ENCODE peak calls at places on chromosomes 3 and 15, in ten cellular contexts. A is GM12892, Z is IMR-90, N is body of pancreas, J is heart left ventricle, U is transverse colon, C is H54, G is A549, M is HCT116, X is adrenal gland. W is an unnamed sample.

GRCh38 chr3:60188803-60189202 is 1062.4 kb downstream of the FHIT start:
- DNase-seq in U (no peak), X (no peak), C (no peak), M (no peak), N (no peak), A (no peak), Z (no peak), J (no peak), G (no peak), W (no peak)

GRCh38 chr3:4716731-4717362 is 223.7 kb downstream of the ITPR1 start:
- DNase-seq in M (no peak), X (no peak), U (no peak), G (no peak), C (no peak), Z (peak), A (no peak), J (no peak), N (no peak), W (no peak)

GRCh38 chr3:149195221-149195620 is 26.4 kb downstream of the CP start:
- DNase-seq in J (no peak), X (no peak), M (no peak), Z (no peak), A (no peak), C (no peak), G (no peak), N (no peak), U (no peak), W (no peak)

GRCh38 chr3:175605851-175606250 is 746.7 kb downstream of the NAALADL2 start:
- DNase-seq in U (no peak), N (no peak), A (no peak), J (no peak), G (no peak), X (no peak), Z (no peak), C (no peak), M (no peak), W (no peak)

GRCh38 chr3:100330651-100331050 is 3.9 kb upstream of the NIT2 start:
- DNase-seq in X (no peak), C (no peak), Z (no peak), M (no peak), J (no peak), A (no peak), U (no peak), G (no peak), N (no peak), W (no peak)

GRCh38 chr15:83292317-83292716 is 7.9 kb upstream of the BNC1 start:
- DNase-seq in J (no peak), G (no peak), M (no peak), A (no peak), X (no peak), N (no peak), C (no peak), Z (peak), U (no peak), W (no peak)

GRCh38 chr3:137642831-137643230 is 121.3 kb upstream of the SOX14 start:
- DNase-seq in J (no peak), G (no peak), U (no peak), N (no peak), C (no peak), M (no peak), X (peak), A (no peak), Z (no peak), W (no peak)

GRCh38 chr15:83284563-83285283 is at the start of gene BNC1:
- DNase-seq in C (no peak), J (no peak), G (no peak), U (no peak), N (no peak), X (no peak), M (no peak), Z (no peak), A (no peak), W (peak)

GRCh38 chr15:75723847-75724660 is 11.4 kb upstream of the CSPG4 start:
- DNase-seq in J (peak), U (peak), M (no peak), A (peak), C (peak), G (peak), X (peak), N (peak), Z (peak), W (peak)

GRCh38 chr3:102531686-102532085 is 96.9 kb downstream of the ZPLD1 start:
- DNase-seq in N (no peak), J (no peak), A (no peak), X (no peak), M (no peak), U (no peak), G (no peak), C (no peak), Z (no peak), W (no peak)

GRCh38 chr3:23495507-23495906 is 292.4 kb downstream of the UBE2E2 start:
- DNase-seq in X (no peak), N (no peak), U (no peak), A (no peak), J (no peak), G (no peak), M (no peak), Z (peak), C (no peak), W (peak)

DNA sequence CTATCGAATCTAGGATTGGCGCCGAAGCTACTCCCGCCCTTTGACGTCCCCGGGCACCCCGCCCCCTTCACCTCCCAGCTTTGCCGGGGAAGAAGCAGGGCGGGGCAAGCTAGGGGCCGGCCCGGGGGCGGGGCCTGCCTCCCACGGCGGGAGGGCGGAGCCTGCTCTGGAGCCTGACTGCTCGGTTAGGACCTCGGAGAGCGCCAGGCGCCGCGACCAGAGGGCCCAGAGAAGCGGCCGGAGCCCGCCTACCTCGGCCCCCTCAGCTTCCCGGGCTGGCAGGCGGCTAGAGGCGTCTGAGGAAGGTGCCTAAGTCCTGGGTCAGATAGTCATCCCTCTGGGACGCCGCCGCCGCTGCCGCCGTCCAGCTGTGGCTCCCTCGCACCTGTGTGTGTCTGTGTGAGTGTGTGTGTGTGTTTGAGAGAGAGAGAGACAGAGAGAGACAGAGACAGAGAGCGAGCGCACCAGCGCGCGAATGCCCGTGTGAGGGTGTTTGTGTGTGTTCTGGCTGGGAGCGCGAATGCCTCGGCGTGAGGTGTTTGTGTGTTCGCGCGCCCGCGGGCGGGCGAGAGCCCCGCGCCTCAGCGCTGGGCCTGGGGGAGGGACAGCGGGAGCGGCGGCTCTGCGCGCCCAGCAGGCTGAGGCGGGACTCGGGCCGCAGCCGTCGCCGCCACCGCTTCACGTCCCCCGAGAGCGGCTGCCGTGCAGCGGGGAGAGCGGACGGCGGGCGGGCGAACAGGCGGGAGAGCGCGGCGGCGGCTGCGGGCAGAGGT is at the start of gene STXBP5L:
- DNase-seq in N (peak), A (peak), J (peak), U (peak), C (peak), M (peak), Z (peak), X (peak), G (peak), W (peak)
- TF ChIP-seq POLR2A in N (peak), A (no peak), J (no peak), U (no peak), C (no peak), M (no peak), Z (no peak), X (peak), G (no peak), W (no peak)

DNA sequence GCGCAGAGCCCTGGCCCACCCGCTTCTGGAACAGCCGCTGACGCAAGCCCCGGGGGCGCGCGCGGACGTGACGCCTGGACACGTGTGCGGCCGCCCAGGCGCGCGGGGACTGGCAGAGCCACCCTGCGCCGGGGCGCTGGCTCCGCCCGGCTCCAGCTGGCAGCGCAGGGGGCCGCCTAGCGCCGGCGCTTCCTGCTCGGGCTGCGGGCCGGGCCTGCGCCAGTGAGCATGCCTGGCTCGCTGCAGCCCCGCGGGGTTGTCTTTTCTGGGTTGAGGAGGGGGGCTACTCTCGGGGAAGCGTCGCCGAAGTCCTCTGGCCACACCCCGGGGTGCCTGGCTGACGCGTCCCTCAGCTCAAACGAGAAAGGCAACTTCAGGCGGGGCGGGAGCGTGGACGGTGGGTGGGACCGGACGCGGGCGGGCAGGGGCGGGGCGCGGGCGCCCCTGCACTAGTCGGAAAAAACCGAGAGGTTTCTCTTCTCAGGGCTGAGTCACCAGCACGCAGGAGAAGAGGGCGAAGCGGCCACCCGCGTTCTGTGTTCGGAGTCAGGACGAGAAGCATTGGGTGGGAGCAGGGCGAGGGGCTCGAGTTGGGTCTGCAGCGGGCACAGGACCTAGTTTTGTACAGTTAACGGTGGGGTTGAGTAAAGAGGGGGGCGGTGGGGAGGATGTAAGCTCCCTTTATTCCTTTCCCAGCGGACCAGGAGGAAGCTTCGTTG is at the start of gene SIAH2:
- DNase-seq in X (peak), C (peak), A (peak), U (peak), J (peak), Z (peak), G (peak), N (peak), M (peak), W (peak)
- TF ChIP-seq POLR2A in X (peak), C (peak), A (peak), U (peak), J (peak), Z (peak), G (peak), N (peak), M (peak), W (peak)

DNA sequence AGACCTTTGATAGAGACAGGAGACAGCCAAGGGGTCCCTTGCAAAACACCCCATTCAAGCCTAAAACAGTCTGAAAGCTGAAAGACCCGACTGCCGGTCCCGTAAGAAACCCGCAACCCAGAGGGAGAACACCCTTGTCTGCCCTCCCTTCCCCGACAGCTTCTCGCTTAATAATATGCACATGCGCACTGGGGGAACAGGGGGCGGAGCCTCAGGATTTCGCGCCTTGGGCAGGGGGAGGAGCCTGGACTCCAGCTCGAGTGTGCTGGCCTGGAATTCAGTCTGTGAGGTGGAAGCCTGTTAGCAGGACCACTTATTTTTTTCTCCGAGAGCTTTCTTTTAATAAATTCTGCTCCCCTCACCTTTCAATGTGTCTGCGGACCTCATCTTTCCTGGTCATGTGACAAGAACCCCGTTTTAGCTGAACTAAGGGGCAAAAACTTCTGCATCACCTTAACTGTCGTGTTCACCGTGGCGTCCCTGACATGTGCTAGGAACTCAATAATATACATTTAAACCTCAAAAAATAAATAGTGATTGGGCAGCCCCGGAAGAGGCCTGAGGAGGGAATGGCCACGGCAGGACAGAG is 17.0 kb downstream of the TNFAIP8L3 start:
- DNase-seq in X (peak), M (no peak), N (peak), A (no peak), U (peak), C (no peak), J (peak), G (no peak), Z (no peak), W (peak)
- TF ChIP-seq POLR2A in X (no peak), M (no peak), N (peak), A (peak), U (no peak), C (no peak), J (no peak), G (no peak), Z (no peak), W (peak)

GRCh38 chr3:187738089-187738399 is 7.2 kb downstream of the BCL6 start:
- DNase-seq in N (no peak), C (no peak), A (no peak), G (no peak), M (no peak), U (no peak), J (no peak), X (no peak), Z (no peak), W (no peak)

GRCh38 chr3:187740446-187741399 is 4.5 kb downstream of the BCL6 start:
- DNase-seq in C (no peak), U (peak), Z (peak), M (no peak), G (peak), X (peak), N (peak), J (peak), A (no peak), W (peak)

GRCh38 chr3:187738400-187739124 is 6.7 kb downstream of the BCL6 start:
- DNase-seq in U (peak), X (peak), J (peak), Z (peak), G (peak), M (peak), A (peak), N (peak), C (peak), W (peak)

GRCh38 chr3:187739125-187739560 is 6.1 kb downstream of the BCL6 start:
- DNase-seq in Z (no peak), M (no peak), N (peak), G (no peak), J (peak), C (no peak), A (no peak), U (no peak), X (no peak), W (no peak)

GRCh38 chr3:187739561-187740445 is 5.5 kb downstream of the BCL6 start:
- DNase-seq in N (peak), Z (peak), M (peak), C (no peak), A (peak), X (peak), J (peak), U (peak), G (peak), W (peak)
- TF ChIP-seq POLR2A in N (peak), Z (peak), M (no peak), C (no peak), A (no peak), X (peak), J (no peak), U (peak), G (no peak), W (no peak)

DNA sequence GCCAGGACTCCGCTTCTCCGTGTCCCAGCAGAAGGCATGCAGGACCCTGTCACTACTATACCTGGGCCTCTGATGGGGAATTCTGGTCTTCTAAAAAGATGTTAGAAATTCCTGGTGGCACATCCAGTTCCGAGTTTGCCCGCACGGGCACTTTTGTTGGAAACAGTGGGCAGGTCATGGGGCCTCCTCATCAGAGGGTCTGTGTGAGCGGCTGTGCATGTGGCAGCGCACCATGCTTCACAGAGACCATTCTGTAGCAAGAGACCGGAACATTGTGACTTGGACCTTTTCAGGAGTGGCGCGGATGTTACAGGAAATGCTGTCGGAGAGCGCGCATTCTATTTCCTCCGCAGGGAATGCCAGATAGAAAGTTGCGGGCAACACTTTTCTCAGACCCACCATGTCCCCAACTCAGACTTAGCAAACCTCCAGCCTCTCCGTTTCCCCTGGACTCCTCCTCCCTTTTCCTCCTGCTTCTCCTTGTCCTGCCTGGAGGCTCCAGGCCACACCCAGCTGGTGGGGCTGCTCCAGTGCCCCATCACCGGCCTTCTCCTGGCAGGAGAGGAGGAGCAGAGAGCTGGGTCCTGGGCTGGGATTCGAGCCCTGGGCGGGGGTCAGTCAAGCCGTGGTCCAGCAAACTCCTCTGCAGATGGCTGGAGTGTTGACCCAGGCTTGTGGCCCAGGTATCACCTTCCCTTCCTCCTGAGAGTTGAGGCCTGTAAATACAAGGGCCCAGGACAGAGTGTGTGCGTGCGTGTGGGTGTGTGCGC is 46.6 kb downstream of the KLF13 start:
- DNase-seq in X (no peak), J (no peak), N (no peak), G (no peak), U (no peak), Z (no peak), A (no peak), M (no peak), C (no peak), W (no peak)
- TF ChIP-seq POLR2A in X (no peak), J (no peak), N (no peak), G (no peak), U (no peak), Z (no peak), A (no peak), M (no peak), C (no peak), W (no peak)

DNA sequence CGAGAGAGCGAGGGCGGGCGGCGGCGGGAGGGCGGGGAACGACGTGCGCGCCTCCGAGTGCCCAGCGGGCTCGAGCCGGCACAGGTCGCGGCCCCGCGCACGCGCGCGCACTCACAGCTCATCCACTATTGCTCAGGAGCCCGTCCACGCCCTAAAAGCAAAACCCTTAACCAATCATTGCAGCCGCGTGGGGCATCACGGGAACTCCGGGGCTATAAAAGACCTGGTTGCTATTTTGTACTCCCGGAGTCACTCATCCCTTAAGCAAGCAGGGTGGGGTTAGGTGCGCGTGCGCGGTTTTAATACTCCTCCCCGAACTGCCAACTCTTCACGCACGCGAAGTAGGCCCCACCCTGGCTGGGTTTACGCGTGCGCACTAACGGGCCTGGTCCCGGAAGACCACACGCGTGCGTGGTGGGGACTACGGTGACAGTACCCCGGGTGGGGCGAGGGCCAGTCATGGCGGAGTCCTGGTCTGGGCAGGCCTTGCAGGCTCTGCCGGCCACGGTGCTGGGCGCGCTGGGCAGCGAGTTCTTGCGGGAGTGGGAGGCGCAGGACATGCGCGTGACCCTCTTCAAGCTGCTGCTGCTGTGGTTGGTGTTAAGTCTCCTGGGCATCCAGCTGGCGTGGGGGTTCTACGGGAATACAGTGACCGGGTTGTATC is at the start of the genes RHOA and TCTA:
- DNase-seq in N (peak), A (peak), C (peak), Z (peak), J (peak), U (peak), X (peak), M (peak), G (peak), W (peak)
- TF ChIP-seq POLR2A in N (peak), A (peak), C (peak), Z (peak), J (peak), U (peak), X (peak), M (peak), G (peak), W (peak)

W was measured in endothelial cell of umbilical vein.